ENCODE peak calls at places on chromosome 2, in ten cellular contexts. J is BJ; A is tibial artery; P is lung; L is uterus; E is CD8-positive, alpha-beta T cell; S is IMR-90; G is endodermal cell; Z is AG04450; R is right atrium auricular region. X is an unnamed sample.

GRCh38 chr2:3633089-3633981 is 24.7 kb upstream of the ALLC start:
- DNase-seq in P (no peak), L (no peak), J (no peak), E (no peak), Z (peak; percentile 78), G (peak; percentile 26), S (peak; percentile 81), A (peak; percentile 13), R (no peak), X (no peak)

GRCh38 chr2:69582582-69583176 is 60.9 kb downstream of the AAK1 start:
- DNase-seq in L (no peak), S (peak; percentile 36), P (no peak), E (peak; percentile 47), J (no peak), Z (no peak), G (no peak), R (no peak), A (no peak), X (no peak)

GRCh38 chr2:178072383-178073301 is at the start of gene PDE11A:
- DNase-seq in S (peak; percentile 66), A (peak; percentile 76), J (peak; percentile 40), E (no peak), Z (no peak), L (peak; percentile 36), R (peak; percentile 72), P (peak; percentile 80), G (peak; percentile 95), X (peak; percentile 69)

GRCh38 chr2:20093263-20094141 is 42.1 kb upstream of the LAPTM4A start:
- DNase-seq in G (peak; percentile 91), P (no peak), L (peak; percentile 70), R (no peak), Z (peak; percentile 37), J (peak; percentile 26), S (peak; percentile 82), A (peak; percentile 52), E (no peak), X (peak; percentile 26)

GRCh38 chr2:64291181-64291580 is 147.0 kb upstream of the PELI1 start:
- DNase-seq in S (peak; percentile 68), Z (no peak), P (no peak), G (no peak), J (no peak), R (no peak), L (no peak), A (peak; percentile 44), E (no peak), X (no peak)

GRCh38 chr2:72157871-72158771 is 10.5 kb upstream of the CYP26B1 start:
- DNase-seq in P (peak; percentile 25), A (no peak), E (no peak), L (no peak), S (no peak), G (peak; percentile 41), R (peak; percentile 51), J (no peak), Z (no peak), X (no peak)

GRCh38 chr2:66748939-66749338 is 314.0 kb downstream of the MEIS1 start:
- DNase-seq in G (no peak), A (no peak), L (no peak), S (no peak), P (no peak), J (no peak), Z (no peak), E (no peak), R (no peak), X (no peak)

GRCh38 chr2:241390301-241391206 is 34.5 kb downstream of the FARP2 start:
- DNase-seq in A (no peak), R (no peak), L (no peak), E (no peak), P (no peak), G (no peak), Z (no peak), S (no peak), J (no peak), X (no peak)

DNA sequence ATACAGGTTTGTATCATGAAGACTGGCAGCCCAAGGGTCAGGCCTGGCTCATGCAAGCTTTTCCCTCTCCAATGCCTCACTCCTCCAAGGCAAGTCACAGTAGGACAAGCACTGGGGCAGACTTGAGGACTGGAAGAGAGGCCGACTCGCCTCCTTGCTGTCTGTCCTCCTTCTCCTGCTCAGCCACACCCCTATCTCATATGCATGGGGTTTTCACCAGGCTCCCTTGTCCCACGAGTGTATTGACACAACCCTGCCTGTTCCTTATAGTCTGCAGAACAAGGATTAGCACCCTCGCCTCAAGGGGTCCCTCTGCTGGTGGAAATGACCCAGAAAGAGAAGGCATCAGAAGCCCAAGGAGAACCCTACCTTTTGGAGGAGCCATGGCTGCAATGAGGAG is 223.7 kb downstream of the SOX11 start:
- DNase-seq in E (no peak), J (no peak), S (peak; percentile 54), Z (peak; percentile 16), L (no peak), A (no peak), G (peak; percentile 93), R (no peak), P (peak; percentile 41), X (peak; percentile 10)
- TF ChIP-seq CTCF in E (no peak), J (no peak), S (peak; percentile 47), Z (peak; percentile 73), L (no peak), A (no peak), G (peak; percentile 80), R (peak; percentile 46), P (peak; percentile 1), X (peak; percentile 74)

GRCh38 chr2:127614246-127614645 is 31.7 kb upstream of the GPR17 start:
- DNase-seq in Z (no peak), S (no peak), A (no peak), G (no peak), R (no peak), P (no peak), J (no peak), L (no peak), E (peak; percentile 15), X (no peak)

GRCh38 chr2:127614731-127615130 is 31.2 kb upstream of the GPR17 start:
- DNase-seq in R (no peak), L (no peak), E (no peak), Z (no peak), S (peak; percentile 13), G (peak; percentile 25), A (no peak), P (no peak), J (peak; percentile 67), X (no peak)

GRCh38 chr2:127618551-127618950 is 27.4 kb upstream of the GPR17 start:
- DNase-seq in L (no peak), R (no peak), P (no peak), J (no peak), G (peak; percentile 22), E (peak; percentile 23), Z (no peak), A (no peak), S (no peak), X (no peak)

GRCh38 chr2:127612111-127612822 is 33.7 kb upstream of the GPR17 start:
- DNase-seq in A (no peak), P (no peak), E (peak; percentile 34), R (no peak), Z (no peak), G (peak; percentile 24), S (no peak), L (no peak), J (no peak), X (no peak)

DNA sequence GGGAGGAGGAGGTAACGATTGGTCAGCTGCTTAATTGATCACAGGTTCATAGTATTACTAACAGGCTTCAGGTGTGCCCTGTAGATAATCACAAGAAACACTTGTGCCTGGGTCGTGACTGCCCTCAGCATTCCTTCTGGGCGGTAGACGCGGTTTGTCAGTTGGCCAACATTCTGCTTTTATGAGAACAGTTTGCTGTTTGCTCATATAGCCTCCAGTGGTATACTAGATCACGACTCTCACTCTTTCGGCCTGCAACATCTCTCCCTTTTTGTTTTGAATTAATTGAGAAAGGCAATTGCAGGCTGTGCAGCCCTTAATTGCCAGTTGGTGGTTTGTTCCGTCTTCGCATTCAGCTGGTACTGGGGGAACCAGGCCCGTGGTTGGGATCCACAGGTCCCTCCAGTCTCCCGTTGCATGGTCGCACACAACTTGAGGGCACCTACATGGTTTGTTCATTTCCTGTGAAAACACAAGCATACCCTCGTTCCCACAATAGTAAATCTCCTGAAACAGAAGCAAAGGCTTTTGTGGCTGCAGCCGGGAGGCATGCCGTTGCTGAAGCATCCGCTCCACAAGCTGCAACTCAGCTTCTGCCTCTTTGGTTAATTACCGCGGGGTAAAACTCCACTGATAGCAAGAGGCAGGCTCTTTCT is 30.3 kb upstream of the GPR17 start:
- DNase-seq in G (peak; percentile 26), R (no peak), L (no peak), S (no peak), P (no peak), J (peak; percentile 73), Z (no peak), E (peak; percentile 49), A (no peak), X (peak; percentile 65)
- H3K4me3 ChIP-seq in G (no peak overlapping the region), R (no peak overlapping the region), L (no peak overlapping the region), S (no peak overlapping the region), P (no peak overlapping the region), J (no peak overlapping the region), Z (no peak overlapping the region), E (no peak overlapping the region), A (no peak overlapping the region), X (no peak overlapping the region)

DNA sequence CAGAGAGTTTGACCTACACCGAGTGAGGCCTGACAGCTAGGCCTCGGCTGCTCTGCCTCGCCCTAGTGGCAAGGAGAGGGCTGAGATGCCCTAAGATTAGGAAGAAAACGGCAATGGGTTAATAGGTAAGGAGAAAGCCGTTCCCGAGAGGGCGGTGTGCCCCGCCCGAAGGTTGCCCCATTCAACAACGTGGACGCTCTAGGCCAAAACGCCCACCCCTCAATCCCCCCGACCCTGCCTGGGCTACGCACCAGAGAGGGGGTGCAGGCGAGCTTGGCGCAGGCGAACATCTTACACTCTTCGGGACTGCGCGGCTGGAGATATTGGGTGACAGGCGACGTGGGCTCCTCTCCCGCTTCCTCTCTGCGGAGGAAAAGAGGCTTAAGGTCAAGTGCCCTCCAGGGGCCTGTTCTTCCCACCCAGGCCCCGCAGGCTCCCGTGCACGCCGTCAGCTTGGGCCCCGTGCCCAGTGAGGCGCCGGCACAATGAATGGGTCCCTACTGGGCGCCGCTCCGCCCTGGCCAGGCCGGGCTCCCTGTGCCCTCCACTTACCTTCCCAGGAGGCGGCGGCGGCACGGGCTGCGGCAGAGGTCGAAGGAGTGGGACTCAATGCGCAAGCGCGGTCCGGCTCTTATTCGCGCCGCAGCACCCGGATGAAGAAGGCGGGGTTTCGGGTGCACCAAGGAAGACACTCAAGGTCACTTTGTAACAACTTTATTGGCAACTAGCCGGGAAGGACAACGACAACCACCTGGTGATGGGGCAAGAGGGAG is at the start of gene ATP5MC3:
- DNase-seq in Z (peak; percentile 85), A (peak; percentile 92), S (peak; percentile 91), R (peak; percentile 95), G (peak; percentile 98), P (peak; percentile 94), E (peak; percentile 95), L (peak; percentile 94), J (peak; percentile 67), X (peak; percentile 80)
- TF ChIP-seq CTCF in Z (peak; percentile 35), A (peak; percentile 20), S (peak; percentile 15), R (peak; percentile 36), G (peak; percentile 41), P (no peak), E (no peak), L (no peak), J (peak; percentile 32), X (no peak)

GRCh38 chr2:190359896-190360376 is 16.5 kb downstream of the INPP1 start:
- DNase-seq in P (no peak), Z (peak; percentile 37), E (peak; percentile 61), G (peak; percentile 53), S (peak; percentile 76), R (peak; percentile 70), J (no peak), A (peak; percentile 31), L (peak; percentile 44), X (no peak)

GRCh38 chr2:190362894-190363293 is 19.5 kb downstream of the INPP1 start:
- DNase-seq in G (no peak), L (no peak), A (no peak), R (no peak), E (no peak), P (no peak), Z (no peak), S (no peak), J (no peak), X (no peak)

GRCh38 chr2:190360965-190361364 is 17.6 kb downstream of the INPP1 start:
- DNase-seq in R (no peak), P (no peak), S (no peak), G (no peak), J (no peak), E (no peak), A (no peak), Z (no peak), L (no peak), X (no peak)

GRCh38 chr2:190361572-190361971 is 18.2 kb downstream of the INPP1 start:
- DNase-seq in A (no peak), S (no peak), G (no peak), Z (no peak), J (no peak), R (no peak), P (no peak), L (no peak), E (no peak), X (no peak)

DNA sequence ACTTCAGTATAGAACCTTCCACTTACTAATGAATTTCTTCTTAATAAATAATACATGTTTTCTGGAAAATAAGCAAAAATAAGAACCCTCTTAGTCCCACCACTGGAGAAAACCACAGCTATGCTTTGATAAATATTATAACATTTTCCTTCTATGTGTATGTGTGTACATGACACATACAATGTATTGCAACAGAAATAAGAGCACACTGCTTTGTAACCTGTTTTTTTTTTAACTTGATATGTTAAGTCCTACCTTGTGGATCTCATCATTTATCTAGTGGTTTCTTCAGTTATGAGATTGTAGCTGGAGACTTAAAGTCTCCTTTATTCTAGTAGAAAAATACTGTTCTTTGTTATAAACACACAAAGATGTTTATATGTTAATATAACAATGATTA is 17.2 kb downstream of the INPP1 start:
- DNase-seq in J (no peak), A (no peak), R (no peak), G (no peak), L (no peak), Z (no peak), P (no peak), S (peak; percentile 22), E (no peak), X (no peak)
- H3K4me3 ChIP-seq in J (no peak overlapping the region), A (no peak overlapping the region), R (no peak overlapping the region), G (no peak overlapping the region), L (no peak overlapping the region), Z (no peak overlapping the region), P (no peak overlapping the region), S (no peak overlapping the region), E (peak overlapping the region; percentile 60), X (no peak overlapping the region)